ENCODE peak calls at places on chromosome 17, in nine cellular contexts. O is AG04449; M is activated naive CD4-positive, alpha-beta T cell treated with anti-CD3 and anti-CD28 coated beads for 36 hours; U is stimulated activated CD4-positive, alpha-beta T cell treated with anti-CD3 and anti-CD28 coated beads, Interleukin-2, amount 100 ng/mL, for 48 hours; L is CD4-positive, alpha-beta T cell; C is SK-N-MC; H is KBM-7; E is activated CD8-positive, alpha-beta T cell treated with anti-CD3 and anti-CD28 coated beads for 36 hours; X is SK-N-DZ. R is an unnamed sample.

GRCh38 chr17:63249256-63250006 is 196.7 kb downstream of the CYB561 start:
- DNase-seq in O (no peak), M (no peak), U (no peak), L (no peak), C (no peak), H (no peak), E (no peak), X (no peak), R (no peak)

GRCh38 chr17:44916059-44916780 is 920 bp upstream of the GFAP start:
- DNase-seq in O (no peak), M (no peak), U (no peak), L (no peak), C (no peak), H (no peak), E (no peak), X (no peak), R (no peak)

GRCh38 chr17:49898547-49899490 is 51.0 kb upstream of the TAC4 start:
- DNase-seq in O (no peak), M (no peak), U (no peak), L (no peak), C (no peak), H (no peak), E (peak; percentile 16), X (peak; percentile 41), R (no peak)

GRCh38 chr17:17167356-17167755 is 38.8 kb downstream of the PLD6 start:
- DNase-seq in O (no peak), M (no peak), U (no peak), L (no peak), C (no peak), H (no peak), E (no peak), X (no peak), R (no peak)

GRCh38 chr17:46730026-46730425 is 88.5 kb downstream of the WNT3 start:
- DNase-seq in O (no peak), M (no peak), U (no peak), L (no peak), C (no peak), H (no peak), E (no peak), X (no peak), R (no peak)

GRCh38 chr17:28712037-28712704 is 483 bp upstream of the PROCA1 start:
- DNase-seq in O (no peak), M (peak; percentile 73), U (peak; percentile 54), L (peak; percentile 44), C (no peak), H (peak; percentile 81), E (peak; percentile 86), X (no peak), R (peak; percentile 95)

GRCh38 chr17:4073983-4074830 is 68.6 kb downstream of the ZZEF1 start:
- DNase-seq in O (no peak), M (no peak), U (no peak), L (no peak), C (no peak), H (peak; percentile 16), E (no peak), X (no peak), R (peak; percentile 46)

GRCh38 chr17:30831257-30831656 is 509 bp upstream of the ATAD5 start:
- DNase-seq in O (no peak), M (peak; percentile 55), U (no peak), L (no peak), C (no peak), H (no peak), E (peak; percentile 42), X (peak; percentile 48), R (peak; percentile 59)

GRCh38 chr17:76588182-76588581 is 2.5 kb upstream of the ST6GALNAC2 start:
- DNase-seq in O (no peak), M (no peak), U (no peak), L (no peak), C (no peak), H (no peak), E (no peak), X (no peak), R (no peak)

GRCh38 chr17:5672141-5672540 is 87.8 kb upstream of the NLRP1 start:
- DNase-seq in O (no peak), M (no peak), U (no peak), L (no peak), C (no peak), H (no peak), E (no peak), X (no peak), R (no peak)

GRCh38 chr17:50707296-50708049 is at the start of gene ANKRD40:
- DNase-seq in O (peak; percentile 70), M (peak; percentile 94), U (peak; percentile 91), L (peak; percentile 83), C (peak; percentile 63), H (peak; percentile 96), E (peak; percentile 92), X (peak; percentile 90), R (peak; percentile 93)

GRCh38 chr17:39223907-39224777 is 1.6 kb downstream of the STAC2 start:
- DNase-seq in O (no peak), M (no peak), U (no peak), L (no peak), C (no peak), H (no peak), E (no peak), X (no peak), R (no peak)

GRCh38 chr17:74635418-74635817 is 11.9 kb upstream of the CD300E start:
- DNase-seq in O (no peak), M (no peak), U (no peak), L (no peak), C (no peak), H (no peak), E (no peak), X (no peak), R (no peak)

GRCh38 chr17:70271672-70272071 is 102.3 kb downstream of the KCNJ2 start:
- DNase-seq in O (no peak), M (no peak), U (no peak), L (no peak), C (no peak), H (no peak), E (no peak), X (no peak), R (no peak)